ENCODE peak calls at places on chromosome X, in ten cellular contexts. L is NCI-H1105; D is T-helper 9 cell; Z is fibroblast of lung; U is CD4-positive, alpha-beta T cell; O is activated naive CD8-positive, alpha-beta T cell treated with anti-CD3 and anti-CD28 coated beads, Interleukin-2, amount 50 U/mL, for 16 hours; T is GM12891; X is stimulated activated CD4-positive, alpha-beta T cell treated with anti-CD3 and anti-CD28 coated beads, Interleukin-4, amount 100 ng/mL, for 4 hours; K is mesothelial cell of epicardium; F is NCI-H1930. H is an unnamed sample.

GRCh38 chrX:103517246-103517645 is 2.0 kb downstream of the RAB40A start:
- DNase-seq in L (no peak), D (no peak), Z (peak; percentile 50), U (no peak), O (no peak), T (no peak), X (no peak), K (no peak), F (no peak), H (no peak)

GRCh38 chrX:43969504-43970501 is 3.4 kb downstream of the NDP start:
- DNase-seq in L (no peak), D (no peak), Z (peak; percentile 73), U (no peak), O (no peak), T (no peak), X (no peak), K (no peak), F (no peak), H (no peak)

GRCh38 chrX:123993326-123993725 is 31.8 kb downstream of the STAG2 start:
- DNase-seq in L (no peak), D (no peak), Z (peak; percentile 83), U (no peak), O (no peak), T (no peak), X (no peak), K (no peak), F (no peak), H (no peak)

GRCh38 chrX:40867352-40867751 is 132.0 kb upstream of the MED14 start:
- DNase-seq in L (no peak), D (no peak), Z (peak; percentile 80), U (no peak), O (no peak), T (no peak), X (no peak), K (no peak), F (no peak), H (no peak)

GRCh38 chrX:114797494-114797893 is 213.6 kb downstream of the HTR2C start:
- DNase-seq in L (no peak), D (no peak), Z (no peak), U (no peak), O (no peak), T (no peak), X (no peak), K (no peak), F (no peak), H (no peak)

GRCh38 chrX:6678313-6678712 is 143.4 kb upstream of the VCX3A start:
- DNase-seq in L (peak; percentile 22), D (no peak), Z (no peak), U (no peak), O (no peak), T (no peak), X (no peak), K (no peak), F (no peak), H (no peak)

GRCh38 chrX:42289492-42290385 is 366.4 kb upstream of the CASK start:
- DNase-seq in L (no peak), D (no peak), Z (no peak), U (no peak), O (no peak), T (no peak), X (no peak), K (no peak), F (no peak), H (no peak)

GRCh38 chrX:31499120-31499519 is 427.3 kb upstream of the FTHL17 start:
- DNase-seq in L (no peak), D (no peak), Z (peak; percentile 78), U (no peak), O (no peak), T (no peak), X (no peak), K (no peak), F (no peak), H (no peak)

GRCh38 chrX:37347420-37347819 is 1.7 kb upstream of the PRRG1 start:
- DNase-seq in L (no peak), D (no peak), Z (peak; percentile 20), U (no peak), O (no peak), T (no peak), X (no peak), K (no peak), F (no peak), H (no peak)

GRCh38 chrX:107135076-107135964 is 16.7 kb upstream of the RBM41 start:
- DNase-seq in L (no peak), D (no peak), Z (peak; percentile 73), U (no peak), O (no peak), T (no peak), X (no peak), K (no peak), F (no peak), H (no peak)

GRCh38 chrX:121172703-121173102 is 125.3 kb downstream of the GLUD2 start:
- DNase-seq in L (no peak), D (no peak), Z (no peak), U (no peak), O (no peak), T (no peak), X (no peak), K (no peak), F (no peak), H (no peak)

GRCh38 chrX:111039606-111040005 is 56.4 kb upstream of the PAK3 start:
- DNase-seq in L (no peak), D (no peak), Z (peak; percentile 10), U (no peak), O (no peak), T (no peak), X (no peak), K (no peak), F (no peak), H (no peak)

GRCh38 chrX:118367338-118367737 is 21.4 kb downstream of the WDR44 start:
- DNase-seq in L (no peak), D (no peak), Z (no peak), U (no peak), O (no peak), T (no peak), X (no peak), K (no peak), F (no peak), H (no peak)

GRCh38 chrX:126552313-126553022 is at the start of gene DCAF12L1:
- DNase-seq in L (no peak), D (no peak), Z (no peak), U (no peak), O (no peak), T (no peak), X (no peak), K (no peak), F (no peak), H (no peak)

GRCh38 chrX:113920661-113921060 is 663.2 kb upstream of the HTR2C start:
- DNase-seq in L (no peak), D (no peak), Z (peak; percentile 20), U (no peak), O (no peak), T (no peak), X (no peak), K (no peak), F (no peak), H (no peak)

GRCh38 chrX:17024896-17025295 is 78.4 kb downstream of the REPS2 start:
- DNase-seq in L (no peak), D (no peak), Z (no peak), U (no peak), O (no peak), T (no peak), X (no peak), K (no peak), F (no peak), H (no peak)